ENCODE peak calls at places on chromosomes 5 and 9, in ten cellular contexts. W is foreskin fibroblast, S is neural progenitor cell, G is fibroblast of villous mesenchyme, B is heart right ventricle, T is fibroblast of lung, V is HFF-Myc, Z is fibroblast of pulmonary artery, X is Peyer's patch, N is glutamatergic neuron. I is an unnamed sample.

GRCh38 chr9:96087669-96088299 is 212.3 kb downstream of the ERCC6L2 start:
- DNase-seq in G (no peak), N (no peak), Z (no peak), W (no peak), S (peak), T (no peak), X (no peak), B (no peak), V (no peak), I (no peak)

GRCh38 chr5:1939256-1939655 is 56.5 kb upstream of the IRX4 start:
- DNase-seq in S (no peak), T (no peak), Z (no peak), V (no peak), G (no peak), X (no peak), N (no peak), B (no peak), W (no peak), I (no peak)

GRCh38 chr5:110916373-110917049 is 155.0 kb upstream of the TSLP start:
- DNase-seq in G (peak), T (peak), Z (peak), X (no peak), W (peak), S (peak), B (no peak), N (no peak), V (peak), I (no peak)

GRCh38 chr5:66807743-66808142 is 211.6 kb downstream of the MAST4 start:
- DNase-seq in B (no peak), T (peak), Z (peak), G (peak), N (no peak), X (no peak), W (peak), S (peak), V (peak), I (no peak)

GRCh38 chr9:97474373-97474925 is 27.0 kb upstream of the TMOD1 start:
- DNase-seq in Z (no peak), W (peak), V (no peak), N (no peak), X (no peak), T (peak), G (peak), B (no peak), S (no peak), I (no peak)

GRCh38 chr9:131781069-131781468 is 41.2 kb upstream of the RAPGEF1 start:
- DNase-seq in N (no peak), T (no peak), G (no peak), X (no peak), B (no peak), V (no peak), W (no peak), S (no peak), Z (no peak), I (no peak)

GRCh38 chr5:15763754-15764153 is 263.8 kb downstream of the FBXL7 start:
- DNase-seq in T (peak), B (no peak), N (peak), V (no peak), S (no peak), X (no peak), G (peak), Z (peak), W (peak), I (no peak)

GRCh38 chr5:35198096-35198495 is 32.2 kb downstream of the PRLR start:
- DNase-seq in X (peak), B (peak), V (peak), S (no peak), Z (peak), T (peak), G (peak), N (no peak), W (peak), I (no peak)

GRCh38 chr5:52915176-52915875 is 73.8 kb upstream of the ITGA2 start:
- DNase-seq in N (no peak), V (peak), Z (peak), X (peak), G (peak), T (peak), S (peak), B (peak), W (peak), I (peak)

GRCh38 chr5:167945542-167946384 is 345.7 kb upstream of the WWC1 start:
- DNase-seq in Z (peak), B (peak), W (peak), S (no peak), T (peak), G (peak), X (no peak), V (peak), N (peak), I (no peak)

GRCh38 chr5:122054266-122054665 is 23.8 kb downstream of the LOX start:
- DNase-seq in X (no peak), Z (no peak), S (no peak), T (no peak), V (no peak), W (no peak), B (no peak), N (no peak), G (no peak), I (no peak)

GRCh38 chr5:142816577-142816976 is 46.4 kb downstream of the ARHGAP26 start:
- DNase-seq in T (peak), V (no peak), X (peak), Z (peak), S (no peak), W (peak), G (no peak), B (peak), N (no peak), I (no peak)

GRCh38 chr9:93664549-93665120 is 88.3 kb downstream of the PHF2 start:
- DNase-seq in X (peak), W (no peak), G (no peak), Z (no peak), V (no peak), B (no peak), T (no peak), S (no peak), N (no peak), I (no peak)

GRCh38 chr9:134176599-134176968 is 12.2 kb upstream of the RNU6ATAC start:
- DNase-seq in B (no peak), Z (no peak), V (no peak), X (no peak), T (no peak), S (no peak), N (peak), W (no peak), G (no peak), I (no peak)

GRCh38 chr9:12819436-12820185 is 44.8 kb downstream of the LURAP1L start:
- DNase-seq in N (peak), B (no peak), W (no peak), Z (no peak), T (no peak), S (peak), G (peak), V (no peak), X (peak), I (no peak)

GRCh38 chr9:126001581-126002225 is 254.5 kb downstream of the PBX3 start:
- DNase-seq in S (no peak), W (no peak), Z (no peak), G (no peak), N (peak), V (no peak), T (no peak), B (no peak), X (no peak), I (peak)

GRCh38 chr9:98610196-98610595 is 98.5 kb downstream of the GABBR2 start:
- DNase-seq in G (no peak), T (peak), N (no peak), X (no peak), Z (peak), S (no peak), B (no peak), V (no peak), W (no peak), I (no peak)

GRCh38 chr5:140648132-140648432 is 453 bp downstream of the IK start:
- DNase-seq in G (no peak), S (no peak), T (no peak), W (no peak), N (no peak), B (no peak), X (no peak), V (no peak), Z (no peak), I (no peak)

GRCh38 chr9:134778841-134779411 is 101.7 kb upstream of the FCN2 start:
- DNase-seq in X (peak), N (peak), G (peak), T (peak), S (peak), W (peak), Z (peak), B (peak), V (no peak), I (no peak)

GRCh38 chr5:40675396-40676133 is 4.2 kb upstream of the PTGER4 start:
- DNase-seq in V (no peak), S (no peak), T (no peak), W (no peak), Z (no peak), G (no peak), N (no peak), B (no peak), X (no peak), I (no peak)

GRCh38 chr5:139657363-139658321 is 9.5 kb downstream of the CXXC5 start:
- DNase-seq in S (no peak), W (no peak), V (no peak), G (no peak), X (no peak), N (no peak), B (no peak), Z (no peak), T (no peak), I (no peak)

GRCh38 chr5:1882337-1883119 is at the start of gene IRX4:
- DNase-seq in Z (peak), B (no peak), V (no peak), N (no peak), W (peak), S (peak), T (peak), G (peak), X (no peak), I (no peak)

GRCh38 chr5:1540166-1540565 is 16.4 kb upstream of the LPCAT1 start:
- DNase-seq in G (no peak), V (no peak), T (no peak), W (no peak), B (no peak), X (peak), Z (no peak), S (no peak), N (no peak), I (no peak)

GRCh38 chr9:127554966-127555829 is 56.9 kb upstream of the STXBP1 start:
- DNase-seq in S (peak), B (no peak), V (no peak), W (no peak), T (no peak), Z (no peak), X (no peak), N (no peak), G (peak), I (no peak)

GRCh38 chr5:5341531-5342292 is 80.8 kb upstream of the ICE1 start:
- DNase-seq in G (peak), Z (peak), T (peak), S (no peak), V (no peak), N (no peak), B (no peak), W (peak), X (no peak), I (no peak)

DNA sequence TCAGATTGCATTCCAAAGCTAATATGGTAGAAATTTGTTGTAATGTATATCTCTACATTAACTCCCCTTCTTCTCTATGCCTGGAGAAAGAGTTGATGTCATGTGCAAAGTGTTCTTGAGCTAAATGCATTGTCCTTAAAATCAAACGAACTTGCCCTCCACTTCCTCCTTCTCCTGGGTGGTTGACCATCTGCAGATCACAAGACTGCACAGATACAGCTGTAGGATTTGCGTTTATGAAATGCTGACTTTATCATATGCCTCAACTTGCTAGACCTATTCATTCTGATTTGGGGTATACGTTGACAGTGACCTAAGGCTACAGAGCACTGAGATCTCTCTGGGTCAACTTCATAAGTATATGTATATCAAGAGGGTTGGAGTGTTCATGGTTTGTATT is 8.3 kb downstream of the TRIM32 start:
- DNase-seq in G (peak), W (no peak), Z (no peak), T (no peak), V (no peak), S (no peak), X (no peak), N (no peak), B (no peak), I (no peak)
- TF ChIP-seq CTCF in G (no peak), W (no peak), Z (no peak), T (no peak), V (no peak), S (no peak), X (no peak), N (no peak), B (no peak), I (no peak)

GRCh38 chr9:69542048-69542447 is 130.1 kb downstream of the APBA1 start:
- DNase-seq in W (no peak), S (peak), B (no peak), Z (no peak), N (no peak), V (no peak), T (no peak), X (no peak), G (no peak), I (no peak)

GRCh38 chr9:69542942-69543704 is 129.0 kb downstream of the APBA1 start:
- DNase-seq in W (no peak), N (peak), S (peak), V (no peak), T (no peak), X (no peak), Z (no peak), B (peak), G (no peak), I (no peak)

GRCh38 chr9:69549310-69550202 is 122.6 kb downstream of the APBA1 start:
- DNase-seq in V (no peak), G (peak), B (no peak), S (peak), T (peak), Z (peak), N (peak), X (peak), W (peak), I (no peak)

GRCh38 chr9:69548676-69549075 is 123.5 kb downstream of the APBA1 start:
- DNase-seq in N (no peak), B (no peak), G (no peak), X (no peak), T (no peak), Z (no peak), S (no peak), V (no peak), W (no peak), I (no peak)

DNA sequence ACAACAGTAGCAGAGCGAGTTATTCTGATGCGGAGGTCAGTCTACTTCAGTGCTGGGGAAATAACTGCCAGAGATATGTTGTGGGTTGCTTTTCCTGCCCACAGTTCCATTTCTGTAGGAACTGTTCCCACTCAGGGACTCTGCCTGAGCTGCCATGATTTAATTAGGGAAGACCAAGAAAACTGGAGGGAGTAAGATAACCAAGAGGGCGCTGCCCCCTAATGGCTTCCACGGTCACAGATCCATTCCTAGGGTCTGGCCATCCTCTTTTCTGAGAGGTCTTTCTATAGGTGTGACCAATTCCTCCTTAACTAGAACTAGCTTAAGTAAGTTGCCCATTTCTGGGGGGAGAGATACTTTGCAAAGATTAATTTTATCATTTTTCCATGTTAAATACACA is 125.9 kb downstream of the APBA1 start:
- DNase-seq in N (peak), T (peak), X (no peak), G (peak), W (no peak), B (no peak), S (peak), V (no peak), Z (peak), I (no peak)
- TF ChIP-seq CTCF in N (no peak), T (peak), X (no peak), G (peak), W (peak), B (peak), S (peak), V (peak), Z (peak), I (no peak)

DNA sequence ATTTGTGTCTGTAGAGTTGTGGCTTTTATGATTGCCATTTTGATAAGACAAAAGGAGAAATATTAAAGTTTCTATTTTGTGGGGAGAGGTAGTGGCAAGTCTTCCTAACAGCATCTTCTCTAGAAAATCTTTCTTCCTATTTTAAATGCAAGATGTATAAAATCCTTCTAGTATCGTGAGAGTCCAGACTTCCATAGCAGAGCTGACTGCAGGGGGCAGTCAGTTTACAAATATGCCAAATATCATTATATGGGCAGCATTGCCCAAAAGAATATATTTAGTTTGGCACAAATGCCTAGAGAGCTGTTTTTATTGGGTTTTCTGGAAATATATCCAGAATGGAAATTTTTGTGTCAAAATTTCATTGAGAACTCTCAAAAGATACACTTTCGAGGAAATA is 82.1 kb upstream of the ALDH1A1 start:
- DNase-seq in S (no peak), Z (no peak), B (no peak), X (no peak), W (no peak), V (no peak), T (no peak), G (no peak), N (no peak), I (no peak)
- TF ChIP-seq CTCF in S (no peak), Z (peak), B (no peak), X (no peak), W (no peak), V (no peak), T (peak), G (no peak), N (no peak), I (no peak)

GRCh38 chr5:135019314-135019713 is 14.7 kb downstream of the PITX1 start:
- DNase-seq in V (no peak), W (no peak), B (no peak), T (no peak), N (peak), S (no peak), X (peak), G (peak), Z (no peak), I (no peak)
- TF ChIP-seq CTCF in V (no peak), W (no peak), B (no peak), T (no peak), N (no peak), S (no peak), X (no peak), G (peak), Z (no peak), I (no peak)